ENCODE peak calls at places on chromosomes 7 and 10, in six cellular contexts. W is H54; X is Calu3; L is effector CD4-positive, alpha-beta T cell; K is A172; J is CD4-positive, CD25-positive, alpha-beta regulatory T cell. D is an unnamed sample.

GRCh38 chr10:15245530-15245929 is 77.0 kb upstream of the NMT2 start:
- DNase-seq in W (no peak), X (no peak), L (no peak), K (no peak), J (no peak), D (no peak)

GRCh38 chr10:131646551-131647525 is 254.0 kb upstream of the PPP2R2D start:
- DNase-seq in W (no peak), X (no peak), L (no peak), K (no peak), J (no peak), D (no peak)

GRCh38 chr10:58661336-58661735 is 148.7 kb downstream of the BICC1 start:
- DNase-seq in W (no peak), X (no peak), L (no peak), K (no peak), J (no peak), D (no peak)

GRCh38 chr7:81768951-81769778 is 682 bp downstream of the HGF start:
- DNase-seq in W (no peak), X (no peak), L (no peak), K (no peak), J (no peak), D (no peak)

GRCh38 chr7:13036256-13036765 is 348.9 kb downstream of the ARL4A start:
- DNase-seq in W (no peak), X (no peak), L (no peak), K (peak), J (no peak), D (no peak)

GRCh38 chr10:26959841-26960240 is 99.1 kb upstream of the ABI1 start:
- DNase-seq in W (no peak), X (no peak), L (no peak), K (no peak), J (no peak), D (no peak)

GRCh38 chr7:89837515-89837914 is 316.8 kb upstream of the STEAP1 start:
- DNase-seq in W (no peak), X (no peak), L (no peak), K (peak), J (no peak), D (no peak)

GRCh38 chr10:69961168-69961863 is 91.3 kb upstream of the MACROH2A2 start:
- DNase-seq in W (no peak), X (peak), L (no peak), K (no peak), J (no peak), D (no peak)

GRCh38 chr7:96061844-96062243 is 260.1 kb downstream of the SLC25A13 start:
- DNase-seq in W (no peak), X (no peak), L (no peak), K (no peak), J (no peak), D (no peak)

GRCh38 chr7:146096994-146097393 is 19.6 kb upstream of the CNTNAP2 start:
- DNase-seq in W (no peak), X (no peak), L (no peak), K (peak), J (no peak), D (no peak)

GRCh38 chr10:12833451-12833850 is 168.1 kb downstream of the CCDC3 start:
- DNase-seq in W (no peak), X (no peak), L (no peak), K (no peak), J (no peak), D (no peak)

GRCh38 chr7:43844662-43845061 is 24.7 kb downstream of the MRPS24 start:
- DNase-seq in W (no peak), X (no peak), L (no peak), K (no peak), J (no peak), D (no peak)

GRCh38 chr7:2076649-2077064 is 156.1 kb downstream of the MAD1L1 start:
- DNase-seq in W (no peak), X (no peak), L (no peak), K (no peak), J (no peak), D (no peak)

GRCh38 chr7:66859794-66860645 is 61.0 kb upstream of the TMEM248 start:
- DNase-seq in W (no peak), X (no peak), L (no peak), K (peak), J (peak), D (no peak)

GRCh38 chr10:33355267-33355666 is 20.8 kb upstream of the NRP1 start:
- DNase-seq in W (no peak), X (no peak), L (no peak), K (no peak), J (no peak), D (no peak)

GRCh38 chr10:48541144-48541795 is 63.6 kb downstream of the ARHGAP22 start:
- DNase-seq in W (no peak), X (no peak), L (no peak), K (peak), J (no peak), D (no peak)

GRCh38 chr7:7385421-7385820 is 150.3 kb downstream of the COL28A1 start:
- DNase-seq in W (no peak), X (no peak), L (no peak), K (no peak), J (no peak), D (no peak)

GRCh38 chr10:125032474-125032873 is 90.6 kb downstream of the ZRANB1 start:
- DNase-seq in W (no peak), X (no peak), L (no peak), K (no peak), J (no peak), D (no peak)

GRCh38 chr10:116870949-116871348 is 21.6 kb downstream of the ENO4 start:
- DNase-seq in W (no peak), X (no peak), L (no peak), K (no peak), J (no peak), D (no peak)

GRCh38 chr7:77447616-77448015 is 31.5 kb upstream of the GSAP start:
- DNase-seq in W (no peak), X (no peak), L (no peak), K (no peak), J (no peak), D (no peak)

GRCh38 chr10:18666810-18667209 is 7.6 kb downstream of the ARL5B start:
- DNase-seq in W (peak), X (no peak), L (no peak), K (peak), J (no peak), D (no peak)

GRCh38 chr10:12975266-12975665 is 26.2 kb downstream of the CCDC3 start:
- DNase-seq in W (no peak), X (peak), L (no peak), K (no peak), J (no peak), D (no peak)

GRCh38 chr7:139095194-139095659 is 14.3 kb downstream of the ZC3HAV1 start:
- DNase-seq in W (no peak), X (no peak), L (peak), K (no peak), J (peak), D (peak)

GRCh38 chr7:41858196-41858595 is 155.3 kb upstream of the INHBA start:
- DNase-seq in W (no peak), X (no peak), L (no peak), K (no peak), J (no peak), D (no peak)

GRCh38 chr7:123865517-123866117 is 20.6 kb downstream of the HYAL4 start:
- DNase-seq in W (peak), X (peak), L (peak), K (peak), J (peak), D (peak)

GRCh38 chr10:132518572-132519381 is 18.8 kb upstream of the INPP5A start:
- DNase-seq in W (no peak), X (peak), L (no peak), K (no peak), J (no peak), D (no peak)

GRCh38 chr7:42605381-42605780 is 306.5 kb downstream of the C7orf25 start:
- DNase-seq in W (no peak), X (no peak), L (no peak), K (no peak), J (no peak), D (no peak)

GRCh38 chr7:4650471-4651047 is 31.5 kb upstream of the FOXK1 start:
- DNase-seq in W (no peak), X (no peak), L (no peak), K (no peak), J (no peak), D (no peak)

GRCh38 chr10:42975005-42975493 is 101.8 kb upstream of the RET start:
- DNase-seq in W (no peak), X (no peak), L (no peak), K (no peak), J (no peak), D (no peak)

GRCh38 chr10:3978174-3978573 is 193.2 kb upstream of the KLF6 start:
- DNase-seq in W (no peak), X (no peak), L (no peak), K (peak), J (no peak), D (no peak)

GRCh38 chr10:89481662-89482061 is 53.7 kb downstream of the SLC16A12 start:
- DNase-seq in W (peak), X (no peak), L (no peak), K (peak), J (no peak), D (no peak)

GRCh38 chr7:151384776-151385625 is 24.8 kb downstream of the WDR86 start:
- DNase-seq in W (no peak), X (no peak), L (no peak), K (no peak), J (no peak), D (no peak)

GRCh38 chr10:112792487-112793196 is 157.4 kb upstream of the TCF7L2 start:
- DNase-seq in W (no peak), X (no peak), L (no peak), K (no peak), J (no peak), D (no peak)

GRCh38 chr10:96124230-96125141 is 5.6 kb upstream of the ZNF518A start:
- DNase-seq in W (peak), X (peak), L (no peak), K (peak), J (no peak), D (no peak)